ENCODE peak calls at places on chromosomes 13 and 19, in six cellular contexts. T is ACHN; L is left cardiac atrium; U is memory B cell; Y is GM20000; S is stimulated activated CD4-positive, alpha-beta T cell treated with anti-CD3 and anti-CD28 coated beads, Interleukin-1b, Interleukin-23, amount 100 ng/mL, for 1 hour. V is an unnamed sample.

GRCh38 chr13:46315491-46316075 is 71.5 kb downstream of the RUBCNL start:
- DNase-seq in T (no peak), L (no peak), U (no peak), Y (no peak), S (no peak), V (no peak)

GRCh38 chr13:20616059-20616797 is 49.3 kb downstream of the IFT88 start:
- DNase-seq in T (no peak), L (no peak), U (no peak), Y (no peak), S (no peak), V (no peak)

GRCh38 chr19:37983916-37984315 is 76.9 kb downstream of the SIPA1L3 start:
- DNase-seq in T (no peak), L (no peak), U (no peak), Y (no peak), S (no peak), V (no peak)

GRCh38 chr13:95235199-95235726 is 66.0 kb downstream of the ABCC4 start:
- DNase-seq in T (no peak), L (no peak), U (no peak), Y (no peak), S (no peak), V (no peak)

GRCh38 chr13:93561553-93561952 is 334.9 kb downstream of the GPC6 start:
- DNase-seq in T (no peak), L (no peak), U (no peak), Y (no peak), S (no peak), V (no peak)

GRCh38 chr13:75685239-75685697 is 49.1 kb downstream of the LMO7 start:
- DNase-seq in T (no peak), L (no peak), U (no peak), Y (no peak), S (no peak), V (peak)

GRCh38 chr13:100338265-100338664 is 249.4 kb downstream of the PCCA start:
- DNase-seq in T (no peak), L (no peak), U (no peak), Y (no peak), S (no peak), V (no peak)

GRCh38 chr19:56751078-56751489 is 79.5 kb upstream of the ZNF835 start:
- DNase-seq in T (no peak), L (no peak), U (no peak), Y (no peak), S (no peak), V (no peak)

GRCh38 chr19:53365899-53366493 is 491 bp downstream of the ZNF525 start:
- DNase-seq in T (no peak), L (peak), U (no peak), Y (no peak), S (no peak), V (no peak)

GRCh38 chr13:40187836-40188591 is 478.4 kb downstream of the FOXO1 start:
- DNase-seq in T (no peak), L (no peak), U (no peak), Y (no peak), S (peak), V (no peak)

GRCh38 chr13:30985637-30986205 is 53.3 kb downstream of the TEX26 start:
- DNase-seq in T (no peak), L (no peak), U (no peak), Y (no peak), S (no peak), V (peak)

GRCh38 chr13:77832339-77833100 is 86.1 kb downstream of the EDNRB start:
- DNase-seq in T (no peak), L (no peak), U (no peak), Y (no peak), S (no peak), V (no peak)

GRCh38 chr13:79779761-79780160 is 298.8 kb downstream of the NDFIP2 start:
- DNase-seq in T (no peak), L (peak), U (no peak), Y (no peak), S (no peak), V (no peak)

GRCh38 chr13:113562085-113562749 is 22.3 kb upstream of the TFDP1 start:
- DNase-seq in T (peak), L (peak), U (peak), Y (peak), S (no peak), V (peak)

GRCh38 chr13:79749985-79750551 is 269.1 kb downstream of the NDFIP2 start:
- DNase-seq in T (peak), L (peak), U (no peak), Y (no peak), S (no peak), V (peak)

GRCh38 chr19:1214862-1215731 is 9.5 kb downstream of the STK11 start:
- DNase-seq in T (no peak), L (peak), U (no peak), Y (no peak), S (no peak), V (no peak)

GRCh38 chr13:64446372-64446771 is 2783.8 kb downstream of the PCDH9 start:
- DNase-seq in T (peak), L (no peak), U (no peak), Y (no peak), S (no peak), V (no peak)

GRCh38 chr19:2552859-2553258 is 76.9 kb downstream of the GADD45B start:
- DNase-seq in T (no peak), L (no peak), U (peak), Y (peak), S (no peak), V (no peak)

GRCh38 chr19:57302020-57302465 is 18.2 kb upstream of the ZNF543 start:
- DNase-seq in T (peak), L (peak), U (no peak), Y (no peak), S (no peak), V (no peak)

GRCh38 chr13:77176350-77176749 is 149.4 kb upstream of the FBXL3 start:
- DNase-seq in T (no peak), L (no peak), U (no peak), Y (no peak), S (no peak), V (peak)

GRCh38 chr19:55305491-55305890 is 19.6 kb downstream of the TMEM150B start:
- DNase-seq in T (peak), L (no peak), U (peak), Y (peak), S (no peak), V (peak)

GRCh38 chr19:2462635-2463421 is 6.1 kb upstream of the LMNB2 start:
- DNase-seq in T (peak), L (peak), U (no peak), Y (no peak), S (no peak), V (peak)